ENCODE peak calls at places on chromosomes 5 and 9, in eight cellular contexts. I, Z, A, O, K, F, L and G are unnamed samples.

GRCh38 chr5:200985-201384 is 9.7 kb downstream of the LRRC14B start:
- DNase-seq in I (no peak), Z (no peak), A (peak; percentile 36), O (no peak), K (peak; percentile 7), F (no peak), L (no peak), G (no peak)

GRCh38 chr9:17018540-17019196 is 116.2 kb upstream of the CNTLN start:
- DNase-seq in I (peak; percentile 55), Z (no peak), A (no peak), O (no peak), K (no peak), F (no peak), L (peak; percentile 54), G (no peak)

GRCh38 chr5:180283026-180283615 is 8.8 kb downstream of the MAPK9 start:
- DNase-seq in I (peak; percentile 42), Z (peak; percentile 19), A (no peak), O (no peak), K (no peak), F (no peak), L (peak; percentile 28), G (no peak)

GRCh38 chr9:123338710-123339665 is 17.0 kb upstream of the CRB2 start:
- DNase-seq in I (no peak), Z (no peak), A (peak; percentile 74), O (no peak), K (no peak), F (peak; percentile 51), L (no peak), G (no peak)

GRCh38 chr9:112046181-112046580 is 128.9 kb downstream of the SUSD1 start:
- DNase-seq in I (peak; percentile 80), Z (no peak), A (no peak), O (no peak), K (no peak), F (no peak), L (peak; percentile 86), G (peak; percentile 54)

GRCh38 chr5:138626333-138626944 is 51.2 kb upstream of the HSPA9 start:
- DNase-seq in I (no peak), Z (no peak), A (no peak), O (no peak), K (no peak), F (no peak), L (peak; percentile 23), G (no peak)

GRCh38 chr5:7420506-7421280 is 24.8 kb downstream of the ADCY2 start:
- DNase-seq in I (no peak), Z (no peak), A (no peak), O (no peak), K (no peak), F (no peak), L (no peak), G (no peak)

GRCh38 chr5:151647320-151647861 is 39.3 kb downstream of the SPARC start:
- DNase-seq in I (peak; percentile 74), Z (peak; percentile 24), A (no peak), O (no peak), K (no peak), F (no peak), L (no peak), G (no peak)

GRCh38 chr5:77679791-77680190 is 41.3 kb upstream of the OTP start:
- DNase-seq in I (peak; percentile 43), Z (no peak), A (no peak), O (no peak), K (no peak), F (no peak), L (peak; percentile 57), G (no peak)

GRCh38 chr5:175855041-175855720 is 16.2 kb upstream of the CPLX2 start:
- DNase-seq in I (no peak), Z (no peak), A (no peak), O (no peak), K (no peak), F (no peak), L (no peak), G (no peak)

GRCh38 chr9:108742191-108742590 is 113.6 kb downstream of the ACTL7B start:
- DNase-seq in I (no peak), Z (no peak), A (no peak), O (no peak), K (no peak), F (no peak), L (no peak), G (no peak)

DNA sequence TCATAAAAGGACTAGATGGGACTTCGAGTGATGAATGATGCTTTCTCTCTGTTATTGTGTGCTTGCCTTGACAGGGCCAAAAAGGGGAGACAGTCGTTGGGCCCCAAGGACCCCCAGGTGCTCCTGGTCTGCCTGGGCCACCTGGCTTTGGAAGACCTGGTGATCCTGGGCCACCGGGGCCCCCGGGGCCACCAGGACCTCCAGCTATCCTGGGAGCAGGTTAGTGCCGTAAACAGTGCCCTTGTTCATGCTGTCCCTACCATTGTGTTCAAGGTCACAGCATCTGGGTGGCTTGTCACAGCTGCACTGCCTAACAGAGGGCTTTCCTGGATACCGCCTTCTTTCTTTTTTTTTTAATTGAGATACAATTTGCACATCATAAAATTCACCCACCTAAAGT is 48.7 kb upstream of the TGFBR1 start:
- DNase-seq in I (no peak), Z (no peak), A (no peak), O (no peak), K (no peak), F (no peak), L (no peak), G (no peak)
- H3K27ac ChIP-seq in I (no peak overlapping the region), Z (peak overlapping the region; percentile 92), A (no peak overlapping the region), O (no peak overlapping the region), K (no peak overlapping the region), F (no peak overlapping the region), L (no peak overlapping the region), G (no peak overlapping the region)

GRCh38 chr9:120710110-120710981 is 3.9 kb downstream of the MEGF9 start:
- DNase-seq in I (peak; percentile 44), Z (peak; percentile 56), A (no peak), O (no peak), K (no peak), F (no peak), L (peak; percentile 39), G (no peak)
- H3K27ac ChIP-seq in I (peak overlapping the region; percentile 83), Z (peak overlapping the region; percentile 63), A (peak overlapping the region; percentile 77), O (peak overlapping the region; percentile 85), K (peak overlapping the region; percentile 16), F (peak overlapping the region; percentile 86), L (peak overlapping the region; percentile 3), G (peak overlapping the region; percentile 67)

GRCh38 chr9:4012446-4012845 is 287.4 kb downstream of the GLIS3 start:
- DNase-seq in I (no peak), Z (no peak), A (no peak), O (no peak), K (no peak), F (no peak), L (no peak), G (no peak)

GRCh38 chr9:4011062-4011461 is 288.8 kb downstream of the GLIS3 start:
- DNase-seq in I (no peak), Z (no peak), A (no peak), O (no peak), K (no peak), F (no peak), L (no peak), G (no peak)

GRCh38 chr9:4005896-4006295 is 294.0 kb downstream of the GLIS3 start:
- DNase-seq in I (no peak), Z (no peak), A (no peak), O (no peak), K (no peak), F (no peak), L (no peak), G (no peak)

GRCh38 chr9:4009006-4009511 is 290.8 kb downstream of the GLIS3 start:
- DNase-seq in I (no peak), Z (no peak), A (no peak), O (no peak), K (no peak), F (no peak), L (peak; percentile 81), G (no peak)

DNA sequence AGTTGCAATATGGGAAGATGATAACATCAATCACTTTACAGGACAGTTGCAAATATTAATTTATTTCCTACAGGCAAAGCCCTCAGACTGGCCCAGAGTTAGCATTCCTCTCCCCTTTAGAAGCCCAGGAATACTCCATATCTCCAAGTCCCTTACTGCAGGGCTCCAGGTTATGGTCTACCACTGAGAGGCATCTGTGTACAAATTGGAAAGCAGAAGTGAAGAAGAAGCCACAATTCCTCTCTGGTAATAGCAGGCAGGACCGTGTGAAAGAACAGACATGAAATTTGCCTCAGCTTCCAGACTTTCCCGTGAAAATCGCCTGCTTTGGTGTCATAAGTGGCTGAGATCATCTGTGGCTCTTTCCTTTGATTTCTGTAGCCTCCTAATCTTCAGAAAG is 289.6 kb downstream of the GLIS3 start:
- DNase-seq in I (no peak), Z (no peak), A (no peak), O (no peak), K (no peak), F (no peak), L (no peak), G (no peak)
- H3K27ac ChIP-seq in I (no peak overlapping the region), Z (no peak overlapping the region), A (no peak overlapping the region), O (no peak overlapping the region), K (no peak overlapping the region), F (no peak overlapping the region), L (no peak overlapping the region), G (no peak overlapping the region)

GRCh38 chr5:158952951-158953350 is 146.8 kb downstream of the EBF1 start:
- DNase-seq in I (no peak), Z (no peak), A (no peak), O (no peak), K (no peak), F (no peak), L (peak; percentile 25), G (no peak)

GRCh38 chr5:158955636-158956035 is 144.1 kb downstream of the EBF1 start:
- DNase-seq in I (no peak), Z (no peak), A (no peak), O (no peak), K (no peak), F (no peak), L (no peak), G (no peak)

GRCh38 chr5:158957196-158957595 is 142.5 kb downstream of the EBF1 start:
- DNase-seq in I (no peak), Z (no peak), A (no peak), O (no peak), K (no peak), F (no peak), L (no peak), G (no peak)

GRCh38 chr5:158953929-158954534 is 145.7 kb downstream of the EBF1 start:
- DNase-seq in I (no peak), Z (no peak), A (no peak), O (no peak), K (no peak), F (no peak), L (no peak), G (no peak)

DNA sequence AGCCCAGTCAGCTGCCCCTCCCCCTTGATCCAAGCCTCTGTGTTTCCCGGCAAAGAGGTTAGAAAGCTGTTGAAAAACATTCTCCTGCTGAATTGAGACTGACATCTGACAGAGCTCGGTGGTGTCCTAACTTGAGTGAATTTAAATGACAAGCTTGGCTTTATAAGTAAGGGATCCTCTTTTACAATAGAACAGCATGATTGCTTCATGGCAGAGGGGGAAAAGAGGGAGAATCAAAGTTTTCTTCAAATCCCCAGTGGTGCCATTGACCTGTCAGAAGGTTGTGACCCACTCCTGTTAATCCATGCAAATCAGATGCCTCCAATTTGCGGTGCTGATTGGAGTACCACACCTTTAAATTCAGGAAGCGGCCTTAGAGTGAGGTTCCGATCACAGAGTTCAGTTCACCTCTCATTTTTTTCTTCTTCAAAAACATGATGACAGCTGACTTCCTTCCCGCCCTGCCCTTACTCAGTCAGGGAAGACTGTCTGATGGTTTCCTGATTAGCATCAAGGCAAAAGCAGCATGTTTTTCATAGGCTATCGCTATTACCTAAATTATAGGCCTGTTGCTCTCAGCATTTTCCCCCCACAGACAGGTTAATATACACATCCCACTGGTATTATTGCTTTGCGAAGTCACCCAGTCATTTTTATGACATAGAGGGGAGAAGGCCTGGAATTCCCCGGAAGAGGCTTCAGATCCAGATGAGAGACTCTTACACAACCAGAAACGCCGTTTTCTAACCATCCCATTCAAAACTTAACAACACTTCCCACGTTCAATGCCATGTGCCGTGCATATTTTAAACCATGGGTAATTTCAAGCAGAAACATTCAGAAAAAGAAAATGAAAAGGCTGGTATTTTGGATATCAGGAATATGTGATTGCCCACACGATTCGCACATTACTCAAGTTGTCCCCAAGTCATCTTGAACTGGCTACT is 141.4 kb downstream of the EBF1 start:
- DNase-seq in I (no peak), Z (no peak), A (no peak), O (no peak), K (no peak), F (no peak), L (no peak), G (no peak)
- H3K27ac ChIP-seq in I (peak overlapping the region; percentile 10), Z (no peak overlapping the region), A (no peak overlapping the region), O (peak overlapping the region; percentile 39), K (no peak overlapping the region), F (no peak overlapping the region), L (no peak overlapping the region), G (no peak overlapping the region)